ENCODE peak calls at places on chromosomes 1 and 21, in five cellular contexts. I is ovary, J is endothelial cell, P is GM12878, D is BJ. O is an unnamed sample.

GRCh38 chr1:3727042-3727824 is 25.0 kb upstream of the CCDC27 start:
- DNase-seq in I (no peak), J (peak; percentile 62), P (no peak), D (no peak), O (no peak)

GRCh38 chr21:39633770-39634181 is 21.0 kb downstream of the B3GALT5 start:
- DNase-seq in I (no peak), J (no peak), P (no peak), D (peak; percentile 95), O (peak; percentile 83)

GRCh38 chr21:28537371-28538079 is 455.2 kb downstream of the LTN1 start:
- DNase-seq in I (no peak), J (no peak), P (no peak), D (peak; percentile 99), O (peak; percentile 55)

GRCh38 chr21:33021667-33022066 is 4.1 kb upstream of the OLIG2 start:
- DNase-seq in I (no peak), J (no peak), P (no peak), D (no peak), O (no peak)

GRCh38 chr21:26832513-26832912 is 12.7 kb downstream of the ADAMTS1 start:
- DNase-seq in I (no peak), J (no peak), P (no peak), D (no peak), O (no peak)

GRCh38 chr1:104408268-104408667 is 658.6 kb downstream of the AMY1C start:
- DNase-seq in I (no peak), J (no peak), P (no peak), D (no peak), O (no peak)

GRCh38 chr1:203360772-203361171 is 9.8 kb upstream of the FMOD start:
- DNase-seq in I (peak; percentile 9), J (no peak), P (no peak), D (no peak), O (no peak)

GRCh38 chr21:36646011-36646410 is 52.9 kb upstream of the SIM2 start:
- DNase-seq in I (no peak), J (no peak), P (no peak), D (no peak), O (no peak)

GRCh38 chr1:2921970-2922686 is 99.1 kb upstream of the ACTRT2 start:
- DNase-seq in I (no peak), J (no peak), P (no peak), D (no peak), O (no peak)

GRCh38 chr1:194908643-194909042 is 1699.6 kb downstream of the KCNT2 start:
- DNase-seq in I (no peak), J (no peak), P (no peak), D (peak; percentile 10), O (no peak)

GRCh38 chr1:103901072-103901471 is 151.4 kb downstream of the AMY1C start:
- DNase-seq in I (no peak), J (no peak), P (no peak), D (no peak), O (no peak)

GRCh38 chr1:40984066-40984465 is 4.6 kb downstream of the CTPS1 start:
- DNase-seq in I (no peak), J (no peak), P (no peak), D (no peak), O (no peak)

GRCh38 chr1:84360303-84360702 is 38.0 kb upstream of the DNASE2B start:
- DNase-seq in I (no peak), J (no peak), P (no peak), D (no peak), O (no peak)

GRCh38 chr1:168281603-168282002 is 926 bp downstream of the TBX19 start:
- DNase-seq in I (no peak), J (no peak), P (no peak), D (no peak), O (no peak)

GRCh38 chr1:79040424-79041089 is 34.0 kb upstream of the ADGRL4 start:
- DNase-seq in I (no peak), J (no peak), P (peak; percentile 23), D (no peak), O (no peak)